ENCODE peak calls at places on chromosomes 13 and 19, in four cellular contexts. S, J, N and G are unnamed samples. For H3K27me3 and H3K4me1, the result is how much of the 10 kb centered on the place peaks cover.

GRCh38 chr13:43983373-43983772 is 103.7 kb downstream of the LACC1 start:
- DNase-seq in S (no peak), J (no peak), N (no peak), G (no peak)

GRCh38 chr13:74562381-74562780 is 428.2 kb upstream of the KLF12 start:
- DNase-seq in S (no peak), J (no peak), N (no peak), G (no peak)

GRCh38 chr19:2249880-2250764 is 999 bp downstream of the AMH start:
- DNase-seq in S (no peak), J (no peak), N (no peak), G (no peak)

GRCh38 chr13:108961542-108962125 is 332.2 kb downstream of the MYO16 start:
- DNase-seq in S (no peak), J (peak), N (no peak), G (no peak)

GRCh38 chr13:45798851-45799250 is 52.7 kb downstream of the SIAH3 start:
- DNase-seq in S (no peak), J (no peak), N (no peak), G (no peak)

GRCh38 chr13:49329831-49330545 is 82.3 kb downstream of the CDADC1 start:
- DNase-seq in S (no peak), J (no peak), N (no peak), G (no peak)

GRCh38 chr19:41957838-41958366 is 1.2 kb downstream of the RABAC1 start:
- DNase-seq in S (no peak), J (peak), N (peak), G (peak)

GRCh38 chr13:82522872-82523271 is 1359.4 kb downstream of the SLITRK1 start:
- DNase-seq in S (no peak), J (no peak), N (no peak), G (no peak)

GRCh38 chr19:8242212-8242821 is 33.1 kb downstream of the CERS4 start:
- DNase-seq in S (no peak), J (no peak), N (no peak), G (no peak)

GRCh38 chr19:28500319-28500718 is 712.6 kb downstream of the UQCRFS1 start:
- DNase-seq in S (no peak), J (no peak), N (no peak), G (peak)

GRCh38 chr13:86324191-86324590 is 525.0 kb upstream of the SLITRK6 start:
- DNase-seq in S (no peak), J (no peak), N (no peak), G (no peak)

GRCh38 chr19:38355728-38356725 is 18.3 kb upstream of the PSMD8 start:
- DNase-seq in S (no peak), J (no peak), N (no peak), G (no peak)

GRCh38 chr19:372306-372890 is 27.8 kb upstream of the MIER2 start:
- DNase-seq in S (no peak), J (no peak), N (peak), G (peak)

DNA sequence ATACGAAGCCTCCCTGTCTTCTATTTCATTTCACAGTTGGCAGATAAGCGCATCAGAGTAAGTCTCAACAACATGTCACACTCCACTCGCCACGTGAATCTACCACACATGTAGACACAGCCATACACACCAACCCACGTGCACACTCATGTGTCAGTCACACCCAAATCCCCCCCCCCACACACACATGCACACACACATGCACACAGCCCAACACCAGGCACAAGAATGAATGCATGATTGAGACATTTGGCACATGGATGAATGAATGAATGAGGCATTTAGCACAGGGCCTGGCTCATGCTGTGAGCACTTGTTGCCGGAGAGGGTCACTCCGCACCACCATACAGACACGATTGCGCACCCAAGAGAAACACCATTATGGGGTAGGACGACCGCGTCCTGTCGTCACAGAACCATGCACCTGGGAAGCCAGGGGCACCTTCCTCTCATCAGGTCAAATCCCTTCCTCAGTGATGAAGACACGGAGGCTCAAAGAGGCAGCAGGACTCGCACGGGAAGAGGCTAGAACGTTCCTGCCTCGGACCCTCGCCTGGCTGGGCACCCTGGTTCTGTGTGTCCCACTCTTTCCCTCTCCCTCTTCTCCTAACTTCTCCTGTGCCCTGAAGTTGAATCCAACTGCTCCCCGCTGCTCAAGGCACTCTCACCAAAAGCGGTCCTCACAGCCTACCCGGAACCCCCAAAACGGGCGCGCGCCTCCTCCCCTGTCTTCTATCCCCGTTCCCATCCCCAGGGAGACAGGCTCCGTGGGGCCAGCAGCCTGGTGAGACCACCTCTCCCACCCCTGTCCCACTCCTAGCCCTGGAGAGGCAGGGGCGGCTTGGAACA is 1.4 kb downstream of the MEIS3 start:
- DNase-seq in S (no peak), J (no peak), N (no peak), G (no peak)
- H3K27me3 ChIP-seq in S (under half), J (half or more), N (under half), G (half or more)

GRCh38 chr13:30959678-30960077 is 27.2 kb downstream of the TEX26 start:
- DNase-seq in S (no peak), J (no peak), N (no peak), G (no peak)

GRCh38 chr13:30968734-30969335 is 36.4 kb downstream of the TEX26 start:
- DNase-seq in S (peak), J (no peak), N (no peak), G (no peak)

GRCh38 chr13:30963794-30964193 is 31.3 kb downstream of the TEX26 start:
- DNase-seq in S (no peak), J (no peak), N (no peak), G (no peak)
- H3K4me1 ChIP-seq in S (under half), J (under half), N (under half), G (under half)

GRCh38 chr13:112636401-112636975 is 48.5 kb upstream of the TUBGCP3 start:
- DNase-seq in S (no peak), J (no peak), N (no peak), G (peak)

GRCh38 chr13:112638919-112639318 is 50.9 kb upstream of the ATP11A start:
- DNase-seq in S (no peak), J (no peak), N (no peak), G (peak)

GRCh38 chr13:112637017-112637801 is 49.3 kb upstream of the TUBGCP3 start:
- DNase-seq in S (no peak), J (no peak), N (no peak), G (peak)

GRCh38 chr13:112635323-112635722 is 47.4 kb upstream of the TUBGCP3 start:
- DNase-seq in S (no peak), J (no peak), N (no peak), G (peak)

DNA sequence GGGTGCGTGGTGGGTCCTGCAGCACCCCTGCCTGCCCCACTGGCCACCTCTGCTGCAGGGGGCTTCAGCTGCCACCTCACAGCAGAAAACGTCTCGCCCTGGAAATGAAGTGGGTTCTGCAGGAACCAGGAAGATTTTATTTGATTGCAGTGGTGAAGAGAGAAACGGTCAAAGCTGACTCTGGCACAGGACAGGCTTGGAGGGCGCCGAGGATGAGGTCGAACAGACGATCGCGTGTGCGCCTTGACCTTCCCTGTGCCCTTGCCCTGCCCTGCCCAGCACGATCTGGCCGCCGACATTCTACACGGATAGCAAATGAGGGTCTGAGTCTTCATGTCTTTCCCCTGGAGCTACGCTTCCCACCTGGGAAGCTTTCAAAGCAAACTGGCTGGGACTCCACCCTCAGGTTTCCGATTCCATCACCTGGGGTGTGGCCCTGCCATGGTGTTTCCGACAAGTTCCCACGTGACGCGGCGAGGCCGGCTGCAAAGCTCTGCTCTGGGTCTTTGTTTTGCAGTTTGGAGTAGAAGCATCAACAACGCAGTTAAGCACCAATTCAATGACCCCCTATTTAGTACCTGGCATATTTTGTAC is 50.3 kb upstream of the TUBGCP3 start:
- DNase-seq in S (no peak), J (no peak), N (no peak), G (peak)
- H3K27me3 ChIP-seq in S (under half), J (half or more), N (under half), G (under half)

GRCh38 chr19:10283786-10284540 is 2.8 kb upstream of the ICAM4 start:
- DNase-seq in S (no peak), J (no peak), N (no peak), G (no peak)
- H3K4me1 ChIP-seq in S (under half), J (under half), N (under half), G (half or more)

GRCh38 chr13:101919541-101920306 is 467.2 kb downstream of the ITGBL1 start:
- DNase-seq in S (no peak), J (no peak), N (peak), G (no peak)
- H3K27me3 ChIP-seq in S (under half), J (under half), N (under half), G (under half)

GRCh38 chr19:13476071-13476470 is 30.2 kb downstream of the CACNA1A start:
- DNase-seq in S (no peak), J (no peak), N (no peak), G (no peak)
- H3K4me1 ChIP-seq in S (under half), J (under half), N (under half), G (under half)